ENCODE peak calls at places on chromosomes 3 and 15, in ten cellular contexts. F, Q, S, P, U, K, I, H, N and W are unnamed samples.

GRCh38 chr3:16183601-16184270 is 9.3 kb downstream of the GALNT15 start:
- DNase-seq in F (no peak), Q (no peak), S (peak), P (no peak), U (peak), K (no peak), I (peak), H (no peak), N (no peak), W (no peak)

GRCh38 chr3:148792540-148792939 is 35.1 kb upstream of the CPB1 start:
- DNase-seq in F (no peak), Q (no peak), S (peak), P (no peak), U (no peak), K (no peak), I (no peak), H (no peak), N (no peak), W (no peak)

GRCh38 chr3:51718547-51719412 is 11.9 kb downstream of the GRM2 start:
- DNase-seq in F (peak), Q (peak), S (peak), P (no peak), U (peak), K (no peak), I (peak), H (peak), N (no peak), W (peak)

GRCh38 chr3:100089802-100090668 is 24.3 kb downstream of the FILIP1L start:
- DNase-seq in F (no peak), Q (no peak), S (no peak), P (no peak), U (peak), K (no peak), I (no peak), H (no peak), N (no peak), W (no peak)

GRCh38 chr3:175193815-175194518 is 334.8 kb downstream of the NAALADL2 start:
- DNase-seq in F (no peak), Q (no peak), S (peak), P (no peak), U (no peak), K (no peak), I (no peak), H (no peak), N (no peak), W (no peak)

GRCh38 chr3:52171577-52172261 is 17.5 kb upstream of the POC1A start:
- DNase-seq in F (no peak), Q (no peak), S (peak), P (no peak), U (peak), K (no peak), I (no peak), H (no peak), N (no peak), W (no peak)

GRCh38 chr15:74787251-74788041 is 5.6 kb downstream of the CSK start:
- DNase-seq in F (peak), Q (peak), S (peak), P (peak), U (peak), K (no peak), I (peak), H (no peak), N (peak), W (no peak)

GRCh38 chr15:55914446-55914845 is 79.0 kb downstream of the NEDD4 start:
- DNase-seq in F (no peak), Q (no peak), S (no peak), P (no peak), U (no peak), K (no peak), I (no peak), H (no peak), N (no peak), W (no peak)

GRCh38 chr3:157376596-157377300 is 59.9 kb upstream of the PTX3 start:
- DNase-seq in F (no peak), Q (no peak), S (no peak), P (no peak), U (no peak), K (no peak), I (no peak), H (no peak), N (no peak), W (no peak)

GRCh38 chr3:129934234-129935123 is 40.0 kb upstream of the TRH start:
- DNase-seq in F (peak), Q (peak), S (peak), P (no peak), U (no peak), K (no peak), I (peak), H (peak), N (peak), W (peak)

GRCh38 chr3:57091471-57091870 is 31.0 kb downstream of the SPATA12 start:
- DNase-seq in F (no peak), Q (no peak), S (no peak), P (no peak), U (no peak), K (no peak), I (no peak), H (no peak), N (no peak), W (no peak)

GRCh38 chr15:58704155-58704825 is 45.2 kb downstream of the ADAM10 start:
- DNase-seq in F (no peak), Q (no peak), S (no peak), P (no peak), U (no peak), K (no peak), I (no peak), H (no peak), N (no peak), W (no peak)

GRCh38 chr3:54691230-54691900 is 236.5 kb downstream of the LRTM1 start:
- DNase-seq in F (no peak), Q (no peak), S (no peak), P (no peak), U (no peak), K (no peak), I (no peak), H (no peak), N (no peak), W (no peak)

GRCh38 chr3:119542168-119542767 is 17.1 kb downstream of the CD80 start:
- DNase-seq in F (no peak), Q (no peak), S (no peak), P (no peak), U (no peak), K (no peak), I (no peak), H (no peak), N (no peak), W (no peak)

GRCh38 chr15:27438403-27439375 is 467.7 kb downstream of the GABRG3 start:
- DNase-seq in F (no peak), Q (peak), S (no peak), P (no peak), U (no peak), K (no peak), I (no peak), H (no peak), N (no peak), W (no peak)

GRCh38 chr3:129482721-129483120 is 42.7 kb downstream of the IFT122 start:
- DNase-seq in F (no peak), Q (no peak), S (peak), P (no peak), U (peak), K (no peak), I (no peak), H (peak), N (no peak), W (no peak)

GRCh38 chr15:52651868-52652267 is 27.3 kb downstream of the ATOSA start:
- DNase-seq in F (no peak), Q (peak), S (peak), P (no peak), U (peak), K (peak), I (peak), H (peak), N (no peak), W (peak)

GRCh38 chr15:81146006-81146405 is 11.9 kb downstream of the CFAP161 start:
- DNase-seq in F (no peak), Q (no peak), S (no peak), P (no peak), U (no peak), K (no peak), I (no peak), H (no peak), N (no peak), W (no peak)

GRCh38 chr3:171704002-171704401 is 106.3 kb downstream of the PLD1 start:
- DNase-seq in F (peak), Q (no peak), S (peak), P (no peak), U (peak), K (no peak), I (no peak), H (peak), N (no peak), W (no peak)

GRCh38 chr15:76866716-76867321 is 38.3 kb downstream of the SCAPER start:
- DNase-seq in F (peak), Q (no peak), S (peak), P (no peak), U (peak), K (no peak), I (no peak), H (no peak), N (no peak), W (no peak)

GRCh38 chr15:65638681-65639089 is 16.9 kb downstream of the SLC24A1 start:
- DNase-seq in F (peak), Q (peak), S (peak), P (no peak), U (peak), K (no peak), I (no peak), H (peak), N (no peak), W (peak)

GRCh38 chr3:182464513-182465145 is 328.7 kb upstream of the ATP11B start:
- DNase-seq in F (no peak), Q (no peak), S (peak), P (no peak), U (no peak), K (no peak), I (no peak), H (no peak), N (no peak), W (no peak)

GRCh38 chr3:72245183-72245811 is 460.3 kb upstream of the PROK2 start:
- DNase-seq in F (no peak), Q (peak), S (peak), P (no peak), U (no peak), K (no peak), I (peak), H (no peak), N (no peak), W (no peak)

GRCh38 chr3:185778069-185778468 is 46.8 kb downstream of the IGF2BP2 start:
- DNase-seq in F (no peak), Q (no peak), S (no peak), P (no peak), U (no peak), K (no peak), I (no peak), H (no peak), N (no peak), W (no peak)

GRCh38 chr3:127035672-127036071 is 52.8 kb downstream of the PLXNA1 start:
- DNase-seq in F (no peak), Q (no peak), S (peak), P (no peak), U (no peak), K (no peak), I (no peak), H (no peak), N (no peak), W (no peak)

GRCh38 chr15:52523192-52523591 is 5.5 kb downstream of the MYO5A start:
- DNase-seq in F (no peak), Q (no peak), S (no peak), P (no peak), U (no peak), K (no peak), I (no peak), H (no peak), N (no peak), W (no peak)

GRCh38 chr15:59555696-59556095 is 55.9 kb upstream of the GCNT3 start:
- DNase-seq in F (no peak), Q (no peak), S (no peak), P (no peak), U (no peak), K (no peak), I (no peak), H (no peak), N (no peak), W (no peak)

GRCh38 chr15:66995257-66995656 is 70.1 kb upstream of the SMAD3 start:
- DNase-seq in F (no peak), Q (no peak), S (no peak), P (no peak), U (no peak), K (no peak), I (no peak), H (no peak), N (no peak), W (no peak)

GRCh38 chr15:75887178-75887577 is 16.5 kb upstream of the FBXO22 start:
- DNase-seq in F (no peak), Q (no peak), S (no peak), P (no peak), U (no peak), K (no peak), I (no peak), H (no peak), N (no peak), W (no peak)

GRCh38 chr3:155737844-155738460 is 6.9 kb downstream of the PLCH1 start:
- DNase-seq in F (no peak), Q (no peak), S (peak), P (no peak), U (no peak), K (no peak), I (no peak), H (no peak), N (no peak), W (no peak)

GRCh38 chr15:90362936-90363212 is 10.8 kb downstream of the ZNF774 start:
- DNase-seq in F (no peak), Q (no peak), S (no peak), P (no peak), U (no peak), K (no peak), I (no peak), H (no peak), N (no peak), W (no peak)